ENCODE peak calls at places on chromosomes 7 and 10, in five cellular contexts. One of them, this sample, is unnamed.

GRCh38 chr7:44063547-44063893 is 1.8 kb downstream of the PGAM2 start:
- DNase-seq in EH: no peak
- DNase-seq in AG04449: no peak
- DNase-seq in activated CD8-positive, alpha-beta memory T cell treated with anti-CD3 and anti-CD28 coated beads, Interleukin-2, amount 50 U/mL, for 48 hours: no peak
- DNase-seq in heart left ventricle: no peak
- DNase-seq in this sample: no peak

GRCh38 chr7:50631100-50631499 is 65.9 kb upstream of the DDC start:
- DNase-seq in EH: no peak
- DNase-seq in AG04449: no peak
- DNase-seq in activated CD8-positive, alpha-beta memory T cell treated with anti-CD3 and anti-CD28 coated beads, Interleukin-2, amount 50 U/mL, for 48 hours: no peak
- DNase-seq in heart left ventricle: no peak
- DNase-seq in this sample: no peak

GRCh38 chr10:123141791-123142700 is 5.9 kb upstream of the HMX2 start:
- DNase-seq in EH: no peak
- DNase-seq in AG04449: no peak
- DNase-seq in activated CD8-positive, alpha-beta memory T cell treated with anti-CD3 and anti-CD28 coated beads, Interleukin-2, amount 50 U/mL, for 48 hours: no peak
- DNase-seq in heart left ventricle: no peak
- DNase-seq in this sample: no peak

GRCh38 chr7:139036901-139037300 is 1.1 kb upstream of the ZC3HAV1L start:
- DNase-seq in EH: no peak
- DNase-seq in AG04449: no peak
- DNase-seq in activated CD8-positive, alpha-beta memory T cell treated with anti-CD3 and anti-CD28 coated beads, Interleukin-2, amount 50 U/mL, for 48 hours: no peak
- DNase-seq in heart left ventricle: no peak
- DNase-seq in this sample: no peak

GRCh38 chr10:121910673-121911420 is 17.0 kb downstream of the ATE1 start:
- DNase-seq in EH: peak
- DNase-seq in AG04449: peak
- DNase-seq in activated CD8-positive, alpha-beta memory T cell treated with anti-CD3 and anti-CD28 coated beads, Interleukin-2, amount 50 U/mL, for 48 hours: no peak
- DNase-seq in heart left ventricle: no peak
- DNase-seq in this sample: no peak

GRCh38 chr10:99346247-99346646 is 17.1 kb downstream of the CNNM1 start:
- DNase-seq in EH: peak
- DNase-seq in AG04449: no peak
- DNase-seq in activated CD8-positive, alpha-beta memory T cell treated with anti-CD3 and anti-CD28 coated beads, Interleukin-2, amount 50 U/mL, for 48 hours: no peak
- DNase-seq in heart left ventricle: no peak
- DNase-seq in this sample: no peak

GRCh38 chr7:30983042-30983913 is 19.5 kb downstream of the GHRHR start:
- DNase-seq in EH: peak
- DNase-seq in AG04449: no peak
- DNase-seq in activated CD8-positive, alpha-beta memory T cell treated with anti-CD3 and anti-CD28 coated beads, Interleukin-2, amount 50 U/mL, for 48 hours: peak
- DNase-seq in heart left ventricle: peak
- DNase-seq in this sample: peak

GRCh38 chr7:964401-965231 is 10.1 kb upstream of the ADAP1 start:
- DNase-seq in EH: peak
- DNase-seq in AG04449: no peak
- DNase-seq in activated CD8-positive, alpha-beta memory T cell treated with anti-CD3 and anti-CD28 coated beads, Interleukin-2, amount 50 U/mL, for 48 hours: no peak
- DNase-seq in heart left ventricle: peak
- DNase-seq in this sample: peak

This sample was measured in mucosa of gallbladder.